ENCODE peak calls at places on chromosomes 12 and 14, in ten cellular contexts. One of them, this sample, is unnamed. For H3K27me3, the result is how much of the 10 kb centered on the place peaks cover.

GRCh38 chr12:115320451-115320850 is 636.5 kb upstream of the TBX3 start:
- DNase-seq in suprapubic skin: no peak
- DNase-seq in neuronal stem cell: no peak
- DNase-seq in pancreas: no peak
- DNase-seq in thoracic aorta: no peak
- DNase-seq in SJSA1: no peak
- DNase-seq in CD4-positive, alpha-beta T cell: no peak
- DNase-seq in cardiac muscle cell: no peak
- DNase-seq in brain microvascular endothelial cell: no peak
- DNase-seq in PC-3: no peak
- DNase-seq in this sample: peak

GRCh38 chr14:50260511-50260910 is 29.1 kb upstream of the SOS2 start:
- DNase-seq in pancreas: no peak
- DNase-seq in brain microvascular endothelial cell: peak
- DNase-seq in thoracic aorta: no peak
- DNase-seq in CD4-positive, alpha-beta T cell: peak
- DNase-seq in neuronal stem cell: no peak
- DNase-seq in SJSA1: no peak
- DNase-seq in cardiac muscle cell: peak
- DNase-seq in PC-3: peak
- DNase-seq in suprapubic skin: no peak
- DNase-seq in this sample: no peak

GRCh38 chr12:126676426-126676825 is 1590.5 kb upstream of the TMEM132C start:
- DNase-seq in cardiac muscle cell: no peak
- DNase-seq in SJSA1: no peak
- DNase-seq in neuronal stem cell: no peak
- DNase-seq in PC-3: peak
- DNase-seq in thoracic aorta: no peak
- DNase-seq in CD4-positive, alpha-beta T cell: no peak
- DNase-seq in pancreas: no peak
- DNase-seq in brain microvascular endothelial cell: no peak
- DNase-seq in suprapubic skin: no peak
- DNase-seq in this sample: no peak

GRCh38 chr14:69615471-69616407 is 4.3 kb downstream of the SUSD6 start:
- DNase-seq in suprapubic skin: no peak
- DNase-seq in cardiac muscle cell: no peak
- DNase-seq in pancreas: no peak
- DNase-seq in neuronal stem cell: no peak
- DNase-seq in SJSA1: peak
- DNase-seq in CD4-positive, alpha-beta T cell: peak
- DNase-seq in thoracic aorta: no peak
- DNase-seq in PC-3: no peak
- DNase-seq in brain microvascular endothelial cell: peak
- DNase-seq in this sample: peak

GRCh38 chr14:73526036-73526984 is 10.6 kb upstream of the ACOT1 start:
- DNase-seq in PC-3: peak
- DNase-seq in brain microvascular endothelial cell: no peak
- DNase-seq in CD4-positive, alpha-beta T cell: no peak
- DNase-seq in neuronal stem cell: no peak
- DNase-seq in pancreas: peak
- DNase-seq in cardiac muscle cell: no peak
- DNase-seq in thoracic aorta: no peak
- DNase-seq in SJSA1: no peak
- DNase-seq in suprapubic skin: no peak
- DNase-seq in this sample: peak

GRCh38 chr12:43883311-43883710 is 47.4 kb downstream of the TMEM117 start:
- DNase-seq in thoracic aorta: no peak
- DNase-seq in PC-3: no peak
- DNase-seq in neuronal stem cell: no peak
- DNase-seq in cardiac muscle cell: no peak
- DNase-seq in SJSA1: no peak
- DNase-seq in pancreas: no peak
- DNase-seq in brain microvascular endothelial cell: no peak
- DNase-seq in CD4-positive, alpha-beta T cell: no peak
- DNase-seq in suprapubic skin: no peak
- DNase-seq in this sample: no peak

GRCh38 chr14:35459779-35460178 is 55.2 kb upstream of the NFKBIA start:
- DNase-seq in neuronal stem cell: no peak
- DNase-seq in CD4-positive, alpha-beta T cell: no peak
- DNase-seq in cardiac muscle cell: no peak
- DNase-seq in thoracic aorta: no peak
- DNase-seq in PC-3: no peak
- DNase-seq in suprapubic skin: no peak
- DNase-seq in SJSA1: no peak
- DNase-seq in brain microvascular endothelial cell: no peak
- DNase-seq in pancreas: no peak
- DNase-seq in this sample: no peak

GRCh38 chr14:49946320-49947141 is 53.6 kb downstream of the ARF6 start:
- DNase-seq in neuronal stem cell: no peak
- DNase-seq in suprapubic skin: no peak
- DNase-seq in pancreas: no peak
- DNase-seq in SJSA1: peak
- DNase-seq in PC-3: peak
- DNase-seq in brain microvascular endothelial cell: peak
- DNase-seq in CD4-positive, alpha-beta T cell: peak
- DNase-seq in thoracic aorta: no peak
- DNase-seq in cardiac muscle cell: no peak
- DNase-seq in this sample: no peak

GRCh38 chr14:50396636-50397460 is at the start of gene CDKL1:
- DNase-seq in thoracic aorta: no peak
- DNase-seq in PC-3: peak
- DNase-seq in neuronal stem cell: peak
- DNase-seq in cardiac muscle cell: peak
- DNase-seq in suprapubic skin: peak
- DNase-seq in brain microvascular endothelial cell: peak
- DNase-seq in pancreas: peak
- DNase-seq in CD4-positive, alpha-beta T cell: peak
- DNase-seq in SJSA1: peak
- DNase-seq in this sample: peak

GRCh38 chr12:119096429-119097202 is 82.1 kb upstream of the HSPB8 start:
- DNase-seq in pancreas: no peak
- DNase-seq in SJSA1: no peak
- DNase-seq in cardiac muscle cell: peak
- DNase-seq in brain microvascular endothelial cell: no peak
- DNase-seq in PC-3: no peak
- DNase-seq in neuronal stem cell: peak
- DNase-seq in CD4-positive, alpha-beta T cell: no peak
- DNase-seq in suprapubic skin: no peak
- DNase-seq in thoracic aorta: no peak
- DNase-seq in this sample: no peak

GRCh38 chr12:12333980-12334709 is 15.9 kb downstream of the MANSC1 start:
- DNase-seq in CD4-positive, alpha-beta T cell: peak
- DNase-seq in suprapubic skin: no peak
- DNase-seq in pancreas: no peak
- DNase-seq in thoracic aorta: no peak
- DNase-seq in PC-3: peak
- DNase-seq in cardiac muscle cell: peak
- DNase-seq in brain microvascular endothelial cell: peak
- DNase-seq in SJSA1: peak
- DNase-seq in neuronal stem cell: no peak
- DNase-seq in this sample: peak

GRCh38 chr14:39435241-39435640 is 3.0 kb upstream of the FBXO33 start:
- DNase-seq in PC-3: no peak
- DNase-seq in brain microvascular endothelial cell: no peak
- DNase-seq in CD4-positive, alpha-beta T cell: no peak
- DNase-seq in neuronal stem cell: no peak
- DNase-seq in SJSA1: no peak
- DNase-seq in pancreas: no peak
- DNase-seq in suprapubic skin: no peak
- DNase-seq in cardiac muscle cell: no peak
- DNase-seq in thoracic aorta: no peak
- DNase-seq in this sample: no peak

GRCh38 chr14:57487771-57488170 is 5.9 kb downstream of the CCDC198 start:
- DNase-seq in CD4-positive, alpha-beta T cell: no peak
- DNase-seq in pancreas: no peak
- DNase-seq in cardiac muscle cell: no peak
- DNase-seq in thoracic aorta: no peak
- DNase-seq in PC-3: peak
- DNase-seq in SJSA1: no peak
- DNase-seq in neuronal stem cell: no peak
- DNase-seq in brain microvascular endothelial cell: no peak
- DNase-seq in suprapubic skin: no peak
- DNase-seq in this sample: no peak

GRCh38 chr12:50022903-50023302 is 2.4 kb downstream of the RACGAP1 start:
- DNase-seq in CD4-positive, alpha-beta T cell: no peak
- DNase-seq in cardiac muscle cell: no peak
- DNase-seq in thoracic aorta: no peak
- DNase-seq in neuronal stem cell: no peak
- DNase-seq in PC-3: no peak
- DNase-seq in pancreas: no peak
- DNase-seq in brain microvascular endothelial cell: no peak
- DNase-seq in SJSA1: no peak
- DNase-seq in suprapubic skin: no peak
- DNase-seq in this sample: no peak

GRCh38 chr14:91177073-91177796 is 63.4 kb downstream of the DGLUCY start:
- DNase-seq in suprapubic skin: no peak
- DNase-seq in SJSA1: peak
- DNase-seq in neuronal stem cell: peak
- DNase-seq in brain microvascular endothelial cell: peak
- DNase-seq in cardiac muscle cell: peak
- DNase-seq in thoracic aorta: no peak
- DNase-seq in CD4-positive, alpha-beta T cell: peak
- DNase-seq in pancreas: no peak
- DNase-seq in PC-3: peak
- DNase-seq in this sample: peak

GRCh38 chr14:68650403-68650994 is 142.4 kb downstream of the ZFP36L1 start:
- DNase-seq in CD4-positive, alpha-beta T cell: no peak
- DNase-seq in cardiac muscle cell: no peak
- DNase-seq in pancreas: no peak
- DNase-seq in thoracic aorta: no peak
- DNase-seq in SJSA1: no peak
- DNase-seq in PC-3: no peak
- DNase-seq in neuronal stem cell: no peak
- DNase-seq in suprapubic skin: no peak
- DNase-seq in brain microvascular endothelial cell: no peak
- DNase-seq in this sample: no peak

DNA sequence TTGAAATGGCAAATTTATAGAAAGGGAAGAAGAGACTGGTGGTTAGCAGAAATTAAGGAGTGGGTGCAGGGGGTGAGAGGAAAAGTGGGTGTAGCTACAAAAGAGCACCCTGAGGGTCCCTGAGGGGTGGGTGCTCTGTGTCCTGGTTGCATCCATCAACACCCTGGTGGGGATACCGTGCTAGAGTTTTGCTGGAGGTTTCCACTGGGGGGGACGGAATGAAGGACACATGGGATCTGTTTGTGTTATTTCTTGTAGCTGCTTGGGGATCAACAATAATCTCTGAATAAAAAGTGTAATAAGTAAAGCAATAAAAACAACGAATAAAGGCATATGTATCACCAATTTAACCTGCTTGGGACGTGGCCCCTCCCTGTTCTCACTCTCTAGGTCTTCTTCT is 175.3 kb downstream of the KIF26A start:
- DNase-seq in brain microvascular endothelial cell: no peak
- DNase-seq in cardiac muscle cell: no peak
- DNase-seq in pancreas: no peak
- DNase-seq in CD4-positive, alpha-beta T cell: no peak
- DNase-seq in suprapubic skin: no peak
- DNase-seq in neuronal stem cell: no peak
- DNase-seq in thoracic aorta: no peak
- DNase-seq in PC-3: no peak
- DNase-seq in SJSA1: no peak
- DNase-seq in this sample: no peak
- H3K27me3 ChIP-seq in brain microvascular endothelial cell: under half
- H3K27me3 ChIP-seq in cardiac muscle cell: under half
- H3K27me3 ChIP-seq in pancreas: under half
- H3K27me3 ChIP-seq in CD4-positive, alpha-beta T cell: under half
- H3K27me3 ChIP-seq in suprapubic skin: under half
- H3K27me3 ChIP-seq in neuronal stem cell: under half
- H3K27me3 ChIP-seq in thoracic aorta: under half
- H3K27me3 ChIP-seq in PC-3: under half
- H3K27me3 ChIP-seq in SJSA1: under half
- H3K27me3 ChIP-seq in this sample: under half

DNA sequence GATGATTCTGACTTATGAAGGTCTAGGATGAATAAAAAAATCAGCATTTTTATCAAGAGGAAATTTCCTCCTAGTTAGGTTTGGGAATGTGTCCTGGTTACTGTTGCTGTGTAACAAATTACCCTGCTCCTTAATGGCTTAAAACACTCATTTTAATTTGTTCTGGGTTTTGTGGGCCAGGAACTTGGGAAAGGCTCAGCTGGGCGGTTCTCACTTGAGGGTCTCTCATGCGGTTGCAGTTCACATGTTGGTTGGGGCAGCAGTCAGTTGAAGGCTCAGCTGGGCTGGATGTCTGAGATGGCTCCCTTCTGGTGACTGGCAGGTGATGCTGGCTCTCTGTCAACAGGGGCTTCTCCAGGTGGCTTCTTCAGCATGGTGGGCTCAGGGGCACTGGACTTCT is 214.6 kb downstream of the RBM19 start:
- DNase-seq in SJSA1: no peak
- DNase-seq in CD4-positive, alpha-beta T cell: no peak
- DNase-seq in brain microvascular endothelial cell: no peak
- DNase-seq in suprapubic skin: no peak
- DNase-seq in thoracic aorta: no peak
- DNase-seq in cardiac muscle cell: no peak
- DNase-seq in pancreas: no peak
- DNase-seq in neuronal stem cell: no peak
- DNase-seq in PC-3: no peak
- DNase-seq in this sample: no peak
- H3K27me3 ChIP-seq in SJSA1: under half
- H3K27me3 ChIP-seq in CD4-positive, alpha-beta T cell: under half
- H3K27me3 ChIP-seq in brain microvascular endothelial cell: under half
- H3K27me3 ChIP-seq in suprapubic skin: half or more
- H3K27me3 ChIP-seq in thoracic aorta: under half
- H3K27me3 ChIP-seq in cardiac muscle cell: under half
- H3K27me3 ChIP-seq in pancreas: under half
- H3K27me3 ChIP-seq in neuronal stem cell: under half
- H3K27me3 ChIP-seq in PC-3: under half
- H3K27me3 ChIP-seq in this sample: under half

GRCh38 chr12:52602552-52602951 is 1.3 kb upstream of the KRT72 start:
- DNase-seq in PC-3: no peak
- DNase-seq in SJSA1: peak
- DNase-seq in neuronal stem cell: no peak
- DNase-seq in brain microvascular endothelial cell: no peak
- DNase-seq in suprapubic skin: no peak
- DNase-seq in thoracic aorta: no peak
- DNase-seq in pancreas: no peak
- DNase-seq in CD4-positive, alpha-beta T cell: no peak
- DNase-seq in cardiac muscle cell: no peak
- DNase-seq in this sample: no peak
- H3K27me3 ChIP-seq in PC-3: under half
- H3K27me3 ChIP-seq in SJSA1: under half
- H3K27me3 ChIP-seq in neuronal stem cell: under half
- H3K27me3 ChIP-seq in brain microvascular endothelial cell: under half
- H3K27me3 ChIP-seq in suprapubic skin: under half
- H3K27me3 ChIP-seq in thoracic aorta: under half
- H3K27me3 ChIP-seq in pancreas: under half
- H3K27me3 ChIP-seq in CD4-positive, alpha-beta T cell: under half
- H3K27me3 ChIP-seq in cardiac muscle cell: under half
- H3K27me3 ChIP-seq in this sample: under half

DNA sequence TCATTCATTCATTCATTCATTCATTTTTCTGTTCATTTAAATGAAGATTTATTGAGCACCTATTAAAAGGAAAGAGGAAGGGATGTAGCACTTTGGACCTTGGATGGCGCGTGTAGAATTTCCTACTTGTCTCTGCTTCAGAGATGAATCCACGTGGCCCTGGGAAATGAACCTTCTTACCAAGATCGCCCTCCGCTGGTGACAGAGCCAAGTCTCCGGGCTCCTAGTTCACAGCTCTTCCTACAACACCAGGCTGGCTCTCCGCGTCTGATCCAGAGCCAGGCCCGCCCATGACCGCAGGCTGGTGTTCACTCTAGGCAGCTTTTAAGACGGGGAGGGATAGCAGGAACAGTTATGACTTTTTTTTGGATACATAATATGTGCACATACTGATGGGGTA is 70.9 kb upstream of the PIWIL1 start:
- DNase-seq in cardiac muscle cell: peak
- DNase-seq in PC-3: no peak
- DNase-seq in CD4-positive, alpha-beta T cell: no peak
- DNase-seq in brain microvascular endothelial cell: no peak
- DNase-seq in SJSA1: no peak
- DNase-seq in neuronal stem cell: no peak
- DNase-seq in thoracic aorta: no peak
- DNase-seq in suprapubic skin: no peak
- DNase-seq in pancreas: no peak
- DNase-seq in this sample: no peak
- H3K27me3 ChIP-seq in cardiac muscle cell: half or more
- H3K27me3 ChIP-seq in PC-3: under half
- H3K27me3 ChIP-seq in CD4-positive, alpha-beta T cell: under half
- H3K27me3 ChIP-seq in brain microvascular endothelial cell: under half
- H3K27me3 ChIP-seq in SJSA1: under half
- H3K27me3 ChIP-seq in neuronal stem cell: under half
- H3K27me3 ChIP-seq in thoracic aorta: under half
- H3K27me3 ChIP-seq in suprapubic skin: under half
- H3K27me3 ChIP-seq in pancreas: under half
- H3K27me3 ChIP-seq in this sample: under half

This sample was measured in adrenal gland.